ENCODE peak calls at places on chromosomes 13 and 19, in seven cellular contexts. C, B, D, H, R, G and V are unnamed samples.

GRCh38 chr13:48595330-48596127 is 58.2 kb upstream of the CYSLTR2 start:
- DNase-seq in C (peak), B (no peak), D (no peak), H (peak), R (peak), G (peak), V (peak)

GRCh38 chr13:112714772-112715569 is 25.1 kb downstream of the ATP11A start:
- DNase-seq in C (no peak), B (no peak), D (no peak), H (no peak), R (no peak), G (no peak), V (no peak)

GRCh38 chr13:19817510-19818158 is 34.9 kb upstream of the PSPC1 start:
- DNase-seq in C (no peak), B (no peak), D (no peak), H (no peak), R (no peak), G (no peak), V (no peak)

GRCh38 chr19:46605356-46605821 is 4.3 kb downstream of the CALM3 start:
- DNase-seq in C (peak), B (no peak), D (no peak), H (no peak), R (no peak), G (no peak), V (no peak)

GRCh38 chr13:75675421-75675820 is 39.3 kb downstream of the LMO7 start:
- DNase-seq in C (peak), B (no peak), D (no peak), H (no peak), R (no peak), G (no peak), V (no peak)

GRCh38 chr13:107834268-107834667 is 381.1 kb downstream of the LIG4 start:
- DNase-seq in C (peak), B (no peak), D (no peak), H (peak), R (no peak), G (no peak), V (no peak)

GRCh38 chr19:50331187-50332013 is 2.2 kb upstream of the KCNC3 start:
- DNase-seq in C (no peak), B (no peak), D (no peak), H (no peak), R (no peak), G (no peak), V (no peak)

GRCh38 chr19:50252111-50252886 is 48.9 kb downstream of the MYH14 start:
- DNase-seq in C (no peak), B (no peak), D (no peak), H (no peak), R (no peak), G (no peak), V (no peak)

GRCh38 chr13:25874907-25875306 is 176.9 kb downstream of the SHISA2 start:
- DNase-seq in C (no peak), B (no peak), D (peak), H (no peak), R (peak), G (no peak), V (no peak)

GRCh38 chr19:45179063-45179847 is 671 bp downstream of the BLOC1S3 start:
- DNase-seq in C (peak), B (no peak), D (no peak), H (peak), R (peak), G (no peak), V (no peak)

GRCh38 chr13:91169641-91170040 is 177.8 kb upstream of the MIR17HG start:
- DNase-seq in C (no peak), B (no peak), D (no peak), H (no peak), R (no peak), G (no peak), V (no peak)

GRCh38 chr19:11580665-11581418 is 3.4 kb upstream of the ACP5 start:
- DNase-seq in C (peak), B (no peak), D (no peak), H (no peak), R (no peak), G (no peak), V (no peak)

GRCh38 chr13:49641810-49642291 is 13.5 kb downstream of the ARL11 start:
- DNase-seq in C (peak), B (no peak), D (no peak), H (no peak), R (no peak), G (peak), V (peak)

GRCh38 chr19:49468746-49469447 is 5.1 kb upstream of the FLT3LG start:
- DNase-seq in C (peak), B (peak), D (no peak), H (no peak), R (peak), G (no peak), V (peak)

GRCh38 chr13:63741029-63741813 is 2325.6 kb upstream of the PCDH20 start:
- DNase-seq in C (no peak), B (no peak), D (no peak), H (no peak), R (no peak), G (no peak), V (no peak)

GRCh38 chr13:109725297-109725696 is 61.1 kb downstream of the IRS2 start:
- DNase-seq in C (no peak), B (no peak), D (no peak), H (no peak), R (no peak), G (no peak), V (no peak)

GRCh38 chr19:403221-404036 is 5.5 kb downstream of the C2CD4C start:
- DNase-seq in C (no peak), B (no peak), D (no peak), H (peak), R (no peak), G (no peak), V (no peak)

GRCh38 chr19:6654347-6655310 is 15.3 kb downstream of the TNFSF14 start:
- DNase-seq in C (no peak), B (no peak), D (no peak), H (no peak), R (no peak), G (no peak), V (no peak)

GRCh38 chr13:99005609-99006008 is 27.7 kb upstream of the DOCK9 start:
- DNase-seq in C (no peak), B (no peak), D (no peak), H (no peak), R (no peak), G (no peak), V (no peak)

GRCh38 chr13:29761815-29762214 is 88.6 kb downstream of the UBL3 start:
- DNase-seq in C (no peak), B (no peak), D (no peak), H (no peak), R (no peak), G (no peak), V (no peak)

GRCh38 chr13:110759710-110760109 is 46.2 kb downstream of the ING1 start:
- DNase-seq in C (peak), B (no peak), D (no peak), H (no peak), R (no peak), G (peak), V (no peak)